ENCODE peak calls at places on chromosomes 12 and 14, in eight cellular contexts. E is AG04449; V is Calu3; W is immature natural killer cell; O is stimulated activated CD8-positive, alpha-beta memory T cell treated with anti-CD3 and anti-CD28 coated beads, Interleukin-15, amount 100 ng/mL, for 24 hours; Y is nucleus accumbens; A is T follicular helper cell; D is NCI-H510A treated with DMSO at 0.1 percent for 48 hours. F is an unnamed sample.

GRCh38 chr14:87013583-87013982 is 979.4 kb downstream of the GALC start:
- DNase-seq in E (peak), V (no peak), W (no peak), O (no peak), Y (no peak), A (no peak), D (no peak), F (no peak)

GRCh38 chr14:70665448-70666363 is 24.0 kb downstream of the TTC9 start:
- DNase-seq in E (no peak), V (peak), W (no peak), O (no peak), Y (no peak), A (no peak), D (peak), F (peak)

GRCh38 chr14:89844508-89844907 is 110.0 kb downstream of the EFCAB11 start:
- DNase-seq in E (no peak), V (no peak), W (no peak), O (no peak), Y (no peak), A (no peak), D (no peak), F (no peak)

GRCh38 chr12:88450130-88450529 is 130.1 kb downstream of the KITLG start:
- DNase-seq in E (no peak), V (no peak), W (no peak), O (no peak), Y (no peak), A (no peak), D (no peak), F (no peak)

GRCh38 chr14:51993274-51993673 is 3.9 kb downstream of the RTRAF start:
- DNase-seq in E (no peak), V (no peak), W (no peak), O (no peak), Y (no peak), A (no peak), D (no peak), F (no peak)

GRCh38 chr12:76694369-76694768 is 69.5 kb upstream of the ZDHHC17 start:
- DNase-seq in E (no peak), V (no peak), W (no peak), O (no peak), Y (no peak), A (no peak), D (no peak), F (peak)

GRCh38 chr12:124567035-124567672 is at the start of gene NCOR2:
- DNase-seq in E (no peak), V (peak), W (peak), O (peak), Y (no peak), A (peak), D (no peak), F (peak)

GRCh38 chr12:26124491-26125450 is at the start of gene BHLHE41:
- DNase-seq in E (no peak), V (peak), W (no peak), O (no peak), Y (peak), A (no peak), D (no peak), F (peak)

F was measured in body of pancreas.